ENCODE peak calls at places on chromosomes 7 and 10, in six cellular contexts. L is activated CD4-positive, alpha-beta T cell treated with anti-CD3 and anti-CD28 coated beads for 36 hours; Z is activated CD4-positive, CD25-positive, alpha-beta regulatory T cell; J is fibroblast of lung; S is dorsolateral prefrontal cortex; O is prostate gland. D is an unnamed sample.

GRCh38 chr7:107998660-107999480 is 4.1 kb downstream of the LAMB1 start:
- DNase-seq in J (peak; percentile 72), Z (no peak), O (no peak), S (no peak), L (no peak), D (no peak)

GRCh38 chr10:35643976-35644799 is 2.1 kb upstream of the FZD8 start:
- DNase-seq in S (no peak), L (peak; percentile 33), O (no peak), J (no peak), Z (no peak), D (no peak)

GRCh38 chr7:149070372-149071140 is 20.0 kb downstream of the ZNF786 start:
- DNase-seq in Z (no peak), S (no peak), O (no peak), L (no peak), J (no peak), D (no peak)

GRCh38 chr7:12766416-12766815 is 79.0 kb downstream of the ARL4A start:
- DNase-seq in L (no peak), S (no peak), O (no peak), J (no peak), Z (no peak), D (no peak)

GRCh38 chr7:71739520-71740195 is 607.7 kb downstream of the GALNT17 start:
- DNase-seq in L (no peak), O (no peak), J (no peak), S (no peak), Z (no peak), D (no peak)

GRCh38 chr10:60646966-60647796 is 131.1 kb upstream of the CDK1 start:
- DNase-seq in J (peak; percentile 51), Z (no peak), L (peak; percentile 59), O (peak; percentile 46), S (no peak), D (peak; percentile 62)

GRCh38 chr7:31890198-31890597 is 180.0 kb downstream of the PDE1C start:
- DNase-seq in O (peak; percentile 38), J (no peak), S (no peak), Z (no peak), L (no peak), D (no peak)

GRCh38 chr10:131049051-131049450 is 262.5 kb downstream of the TCERG1L start:
- DNase-seq in J (no peak), S (no peak), Z (no peak), L (no peak), O (no peak), D (no peak)

GRCh38 chr7:55524558-55525310 is 47.6 kb downstream of the VOPP1 start:
- DNase-seq in L (no peak), Z (no peak), J (no peak), S (no peak), O (no peak), D (no peak)

GRCh38 chr7:93331706-93332105 is 99.5 kb downstream of the VPS50 start:
- DNase-seq in Z (no peak), L (no peak), O (no peak), J (no peak), S (no peak), D (no peak)

D was measured in globus pallidus.